ENCODE peak calls at places on chromosomes 3 and 15, in seven cellular contexts. Q is GM19239, B is LHCN-M2, R is NCI-H82, N is T1000, D is NCI-H187 treated with DMSO at 0.1 percent for 48 hours, A is Right ventricle myocardium superior. C is an unnamed sample.
A peak's percentile ranks its signal among the peaks of the same experiment; 100 is the strongest.

GRCh38 chr15:40991355-40991754 is 38.1 kb downstream of the CHAC1 start:
- DNase-seq in Q (no peak), B (no peak), R (peak; percentile 81), N (no peak), D (no peak), A (no peak), C (no peak)

GRCh38 chr3:16122155-16122554 is 52.3 kb upstream of the GALNT15 start:
- DNase-seq in Q (no peak), B (no peak), R (no peak), N (no peak), D (no peak), A (no peak), C (no peak)

GRCh38 chr3:38111201-38111600 is 25.7 kb downstream of the ACAA1 start:
- DNase-seq in Q (no peak), B (no peak), R (no peak), N (no peak), D (no peak), A (peak; percentile 29), C (no peak)

GRCh38 chr15:42107483-42107882 is 13.1 kb upstream of the PLA2G4D start:
- DNase-seq in Q (no peak), B (peak; percentile 19), R (peak; percentile 51), N (no peak), D (no peak), A (no peak), C (no peak)

GRCh38 chr3:143847787-143848631 is at the start of gene SLC9A9:
- DNase-seq in Q (peak; percentile 31), B (peak; percentile 85), R (peak; percentile 73), N (no peak), D (no peak), A (no peak), C (peak; percentile 52)

GRCh38 chr3:159766563-159767185 is 222.0 kb upstream of the IL12A start:
- DNase-seq in Q (no peak), B (peak; percentile 46), R (peak; percentile 77), N (no peak), D (no peak), A (no peak), C (peak; percentile 61)

GRCh38 chr15:68584704-68585573 is 6.1 kb downstream of the CORO2B start:
- DNase-seq in Q (no peak), B (no peak), R (peak; percentile 95), N (no peak), D (no peak), A (no peak), C (no peak)

GRCh38 chr15:84590406-84590805 is 10.4 kb upstream of the ZSCAN2 start:
- DNase-seq in Q (no peak), B (no peak), R (no peak), N (no peak), D (no peak), A (no peak), C (no peak)

GRCh38 chr3:34155108-34155507 is 356.7 kb downstream of the PDCD6IP start:
- DNase-seq in Q (no peak), B (no peak), R (no peak), N (no peak), D (no peak), A (no peak), C (no peak)

GRCh38 chr3:105829229-105829628 is 39.6 kb downstream of the CBLB start:
- DNase-seq in Q (no peak), B (no peak), R (no peak), N (no peak), D (no peak), A (no peak), C (no peak)

GRCh38 chr3:156211583-156211982 is 91.2 kb downstream of the KCNAB1 start:
- DNase-seq in Q (no peak), B (no peak), R (no peak), N (no peak), D (no peak), A (no peak), C (no peak)

GRCh38 chr15:45648521-45649200 is 13.8 kb downstream of the SQOR start:
- DNase-seq in Q (no peak), B (peak; percentile 70), R (peak; percentile 35), N (peak; percentile 3), D (no peak), A (no peak), C (no peak)

GRCh38 chr3:101720851-101721649 is 3.4 kb upstream of the CEP97 start:
- DNase-seq in Q (no peak), B (peak; percentile 82), R (peak; percentile 74), N (no peak), D (no peak), A (no peak), C (no peak)

GRCh38 chr3:118863731-118864322 is 170.8 kb downstream of the IGSF11 start:
- DNase-seq in Q (no peak), B (no peak), R (peak; percentile 67), N (no peak), D (no peak), A (no peak), C (no peak)

C was measured in T47D.